ENCODE peak calls at places on chromosomes 12 and 14, in four cellular contexts. D is colonic mucosa, I is left ventricle myocardium inferior, U is heart right ventricle. Z is an unnamed sample.

GRCh38 chr12:131051155-131051473 is 97.4 kb downstream of the ADGRD1 start:
- DNase-seq in U (no peak), I (no peak), D (no peak), Z (no peak)

GRCh38 chr12:92912052-92912451 is 17.0 kb downstream of the EEA1 start:
- DNase-seq in I (no peak), U (no peak), D (no peak), Z (no peak)

GRCh38 chr12:120292411-120292660 is 633 bp upstream of the RNU4-2 start:
- DNase-seq in D (no peak), I (no peak), U (no peak), Z (no peak)

GRCh38 chr14:50775357-50775756 is 55.6 kb downstream of the NIN start:
- DNase-seq in I (no peak), U (no peak), D (no peak), Z (no peak)

GRCh38 chr12:95365912-95366311 is 108.0 kb upstream of the METAP2 start:
- DNase-seq in I (no peak), U (no peak), D (no peak), Z (no peak)

GRCh38 chr12:49673446-49674317 is 33.5 kb downstream of the FMNL3 start:
- DNase-seq in U (peak), I (peak), D (peak), Z (peak)

GRCh38 chr14:36502558-36503508 is 17.2 kb downstream of the NKX2-1 start:
- DNase-seq in D (no peak), U (no peak), I (no peak), Z (no peak)

GRCh38 chr12:116199160-116199559 is 78.3 kb downstream of the MED13L start:
- DNase-seq in U (no peak), D (no peak), I (no peak), Z (no peak)

GRCh38 chr14:33508663-33509062 is 442.2 kb downstream of the EGLN3 start:
- DNase-seq in U (no peak), D (no peak), I (no peak), Z (no peak)

GRCh38 chr12:80186727-80187217 is 87.4 kb downstream of the OTOGL start:
- DNase-seq in U (no peak), I (no peak), D (peak), Z (peak)

GRCh38 chr12:92551853-92552397 is 150.9 kb upstream of the PLEKHG7 start:
- DNase-seq in I (no peak), D (no peak), U (no peak), Z (no peak)

GRCh38 chr14:95248422-95248821 is 71.3 kb downstream of the CLMN start:
- DNase-seq in U (no peak), D (no peak), I (no peak), Z (no peak)

GRCh38 chr12:10554971-10555481 is 49.3 kb downstream of the EIF2S3B start:
- DNase-seq in I (no peak), U (no peak), D (no peak), Z (no peak)

GRCh38 chr12:68631177-68631576 is 20.5 kb downstream of the RAP1B start:
- DNase-seq in I (no peak), D (no peak), U (no peak), Z (no peak)

GRCh38 chr12:75997658-75998057 is 33.9 kb downstream of the PHLDA1 start:
- DNase-seq in I (no peak), U (no peak), D (no peak), Z (no peak)

GRCh38 chr12:27779416-27779815 is 617 bp upstream of the KLHL42 start:
- DNase-seq in I (peak), U (no peak), D (peak), Z (no peak)

GRCh38 chr12:96766232-96766631 is 140.8 kb upstream of the NEDD1 start:
- DNase-seq in D (no peak), I (no peak), U (no peak), Z (no peak)

GRCh38 chr14:78202178-78202577 is 32.0 kb downstream of the NRXN3 start:
- DNase-seq in U (no peak), I (no peak), D (no peak), Z (no peak)

GRCh38 chr14:35821546-35822411 is 4.4 kb upstream of the BRMS1L start:
- DNase-seq in D (no peak), U (no peak), I (no peak), Z (no peak)

GRCh38 chr12:14239350-14239934 is 126.0 kb upstream of the ATF7IP start:
- DNase-seq in I (no peak), D (peak), U (no peak), Z (no peak)

GRCh38 chr14:48690349-48690748 is 895.8 kb downstream of the RPS29 start:
- DNase-seq in U (no peak), D (no peak), I (no peak), Z (no peak)

GRCh38 chr12:42162198-42162597 is 17.5 kb upstream of the GXYLT1 start:
- DNase-seq in U (no peak), D (no peak), I (no peak), Z (no peak)

GRCh38 chr12:65232490-65233077 is 45.9 kb upstream of the MSRB3 start:
- DNase-seq in I (no peak), U (no peak), D (no peak), Z (no peak)

GRCh38 chr14:95183082-95183481 is 25.8 kb upstream of the DICER1 start:
- DNase-seq in D (no peak), I (no peak), U (no peak), Z (no peak)

GRCh38 chr14:71117839-71118743 is 210.8 kb downstream of the PCNX1 start:
- DNase-seq in D (peak), U (no peak), I (no peak), Z (no peak)

GRCh38 chr12:32402170-32402569 is 2.8 kb downstream of the FGD4 start:
- DNase-seq in U (no peak), I (no peak), D (no peak), Z (no peak)

DNA sequence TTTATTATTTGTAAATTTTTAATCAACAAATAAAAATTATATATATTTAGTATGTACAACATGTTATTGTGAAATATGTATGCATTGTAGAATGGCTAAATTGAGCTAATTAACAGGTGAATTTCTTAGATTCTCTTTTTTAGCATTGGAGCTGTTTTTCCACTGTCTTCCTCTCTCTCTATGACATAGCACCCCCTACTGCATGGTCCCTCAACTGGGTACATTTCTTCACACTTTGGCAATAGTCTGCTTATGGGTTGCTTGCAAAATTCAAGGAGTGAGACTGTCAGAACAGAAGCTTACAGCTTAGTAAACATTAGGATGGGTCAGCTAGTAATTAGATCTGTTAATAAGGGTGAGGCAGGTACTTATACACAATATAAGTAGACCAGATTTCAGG is 658.5 kb upstream of the MGAT4C start:
- DNase-seq in D (no peak), U (no peak), I (no peak), Z (peak)
- TF ChIP-seq CTCF in D (no peak), U (peak), I (peak), Z (peak)

GRCh38 chr12:129190827-129191226 is 337.5 kb downstream of the GLT1D1 start:
- DNase-seq in D (no peak), I (no peak), U (no peak), Z (no peak)
- H3K4me3 ChIP-seq in D (no peak), I (no peak), U (no peak), Z (no peak)

GRCh38 chr14:22994762-22995275 is 12.5 kb upstream of the AJUBA start:
- DNase-seq in D (no peak), U (no peak), I (no peak), Z (no peak)
- TF ChIP-seq CTCF in D (peak), U (peak), I (peak), Z (peak)

GRCh38 chr14:102234331-102235264 is 70.4 kb downstream of the MOK start:
- DNase-seq in U (no peak), D (no peak), I (no peak), Z (no peak)
- H3K4me3 ChIP-seq in U (peak), D (no peak), I (peak), Z (no peak)